ENCODE peak calls at places on chromosomes 13 and 19, in seven cellular contexts. A is GM12865, J is lung, B is IMR-90, N is thoracic aorta, V is GM13977, K is stomach. T is an unnamed sample.

GRCh38 chr19:33678796-33679195 is 57.0 kb downstream of the CHST8 start:
- DNase-seq in A (no peak), K (no peak), B (no peak), J (no peak), V (no peak), N (no peak), T (no peak)

GRCh38 chr13:97005631-97006262 is 11.5 kb upstream of the OXGR1 start:
- DNase-seq in A (no peak), B (peak), K (no peak), N (no peak), J (no peak), V (no peak), T (no peak)

GRCh38 chr13:67996101-67996500 is 766.0 kb upstream of the PCDH9 start:
- DNase-seq in N (no peak), K (no peak), V (no peak), B (no peak), J (no peak), A (no peak), T (no peak)

GRCh38 chr13:43664700-43665191 is 122.0 kb downstream of the ENOX1 start:
- DNase-seq in J (no peak), V (no peak), N (no peak), A (peak), B (peak), K (peak), T (no peak)

GRCh38 chr19:12478234-12478941 is 6.2 kb downstream of the ZNF709 start:
- DNase-seq in B (no peak), A (no peak), J (no peak), K (no peak), N (no peak), V (no peak), T (no peak)

GRCh38 chr19:17346109-17346671 is 8.8 kb downstream of the GTPBP3 start:
- DNase-seq in K (peak), J (peak), A (peak), B (peak), V (peak), N (no peak), T (peak)

GRCh38 chr19:50416815-50417137 is 2.0 kb upstream of the SPIB start:
- DNase-seq in A (no peak), N (no peak), K (no peak), B (no peak), V (no peak), J (no peak), T (no peak)

GRCh38 chr19:17952041-17952976 is 14.6 kb upstream of the KCNN1 start:
- DNase-seq in V (peak), K (no peak), J (no peak), N (no peak), B (no peak), A (no peak), T (no peak)

GRCh38 chr19:7191946-7192691 is 102.1 kb downstream of the INSR start:
- DNase-seq in B (no peak), K (no peak), J (no peak), V (peak), N (no peak), A (peak), T (no peak)

GRCh38 chr19:16571283-16571682 is 932 bp downstream of the SLC35E1 start:
- DNase-seq in N (no peak), V (no peak), J (no peak), B (peak), A (no peak), K (no peak), T (no peak)

GRCh38 chr13:106143930-106144709 is 391.3 kb downstream of the EFNB2 start:
- DNase-seq in V (no peak), A (no peak), K (peak), B (no peak), J (no peak), N (no peak), T (no peak)

GRCh38 chr19:10421240-10421948 is 1.1 kb downstream of the PDE4A start:
- DNase-seq in N (no peak), K (no peak), A (no peak), B (no peak), J (no peak), V (no peak), T (no peak)

GRCh38 chr19:10420444-10421239 is at the start of gene PDE4A:
- DNase-seq in B (no peak), K (no peak), J (no peak), N (no peak), A (peak), V (peak), T (no peak)

GRCh38 chr19:10419200-10419645 is 1.1 kb upstream of the PDE4A start:
- DNase-seq in A (no peak), N (no peak), V (no peak), B (no peak), K (no peak), J (no peak), T (no peak)

GRCh38 chr19:10418281-10419199 is 1.8 kb upstream of the PDE4A start:
- DNase-seq in A (no peak), B (no peak), K (no peak), J (no peak), V (no peak), N (no peak), T (no peak)

GRCh38 chr19:10419646-10420443 is 493 bp upstream of the PDE4A start:
- DNase-seq in A (peak), J (no peak), B (peak), N (no peak), K (no peak), V (peak), T (no peak)
- TF ChIP-seq CTCF in A (no peak), J (no peak), B (no peak), N (no peak), K (no peak), V (no peak), T (no peak)

GRCh38 chr13:102484329-102484728 is 82.5 kb upstream of the FGF14 start:
- DNase-seq in A (no peak), J (no peak), V (no peak), N (no peak), K (no peak), B (peak), T (no peak)
- TF ChIP-seq CTCF in A (no peak), J (no peak), V (no peak), N (no peak), K (no peak), B (no peak), T (peak)

GRCh38 chr19:6100284-6100915 is 9.9 kb downstream of the RFX2 start:
- DNase-seq in V (no peak), J (no peak), B (no peak), K (no peak), A (peak), N (no peak), T (no peak)
- TF ChIP-seq CTCF in V (peak), J (no peak), B (no peak), K (no peak), A (no peak), N (no peak), T (no peak)

GRCh38 chr19:32287811-32288227 is 57.6 kb upstream of the ZNF507 start:
- DNase-seq in J (peak), B (peak), N (peak), A (peak), K (peak), V (no peak), T (no peak)
- TF ChIP-seq CTCF in J (no peak), B (peak), N (peak), A (peak), K (peak), V (peak), T (peak)

GRCh38 chr19:19385131-19385899 is 20.2 kb upstream of the GATAD2A start:
- DNase-seq in B (peak), N (peak), J (peak), V (peak), K (peak), A (peak), T (peak)
- TF ChIP-seq CTCF in B (peak), N (peak), J (no peak), V (peak), K (no peak), A (peak), T (no peak)

DNA sequence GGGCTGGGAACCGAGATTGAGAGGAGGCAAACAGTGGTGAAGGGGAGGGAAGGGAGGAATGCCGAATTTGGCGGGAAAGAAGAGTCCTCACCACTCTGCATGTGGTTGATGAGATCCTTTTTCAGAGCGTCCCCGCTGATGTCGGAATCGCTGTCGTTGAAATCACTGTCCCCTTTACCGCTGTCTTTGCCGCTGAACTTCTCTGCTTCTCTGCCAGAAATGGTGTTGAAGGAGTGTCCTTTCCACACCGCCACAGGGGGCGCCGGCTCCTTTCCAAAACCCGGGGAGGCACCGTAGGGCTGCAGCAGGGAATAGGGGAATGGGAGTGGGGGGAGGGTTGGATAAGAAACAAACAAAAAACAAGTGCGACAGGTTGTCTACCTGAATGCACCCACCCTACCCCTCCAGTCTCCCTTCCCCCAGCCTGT is 3.1 kb downstream of the PCDH8 start:
- DNase-seq in B (no peak), N (no peak), A (no peak), V (peak), J (no peak), K (no peak), T (no peak)
- TF ChIP-seq CTCF in B (no peak), N (no peak), A (peak), V (no peak), J (no peak), K (no peak), T (no peak)

GRCh38 chr13:52195052-52195837 is 35.8 kb upstream of the NEK3 start:
- DNase-seq in K (peak), N (peak), J (peak), B (peak), V (peak), A (peak), T (no peak)
- TF ChIP-seq CTCF in K (no peak), N (no peak), J (no peak), B (no peak), V (peak), A (no peak), T (no peak)

GRCh38 chr13:39602614-39603366 is at the start of gene LHFPL6:
- DNase-seq in V (peak), J (peak), B (peak), A (peak), N (peak), K (peak), T (peak)
- TF ChIP-seq CTCF in V (peak), J (no peak), B (peak), A (peak), N (no peak), K (no peak), T (peak)

DNA sequence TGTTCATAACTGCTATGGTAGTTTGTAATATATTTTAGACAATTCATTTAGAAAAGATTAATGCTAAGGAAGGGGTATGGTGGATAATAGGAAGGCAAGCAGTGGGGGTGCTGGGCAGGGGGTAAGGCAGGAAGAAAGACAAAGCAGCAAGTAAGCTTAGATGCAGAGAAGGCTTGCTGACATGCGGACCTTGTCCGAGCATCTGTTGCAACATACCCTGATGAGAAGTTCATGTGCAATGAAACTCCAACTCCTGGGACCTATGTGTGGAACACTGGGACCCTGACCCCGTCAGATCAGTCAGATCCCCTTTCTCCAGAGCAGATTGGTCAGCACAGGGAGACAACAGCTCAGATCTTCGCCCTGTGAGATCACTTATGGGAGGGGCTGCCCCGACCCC is 71.2 kb upstream of the ZNF599 start:
- DNase-seq in V (no peak), A (no peak), J (no peak), B (no peak), N (no peak), K (peak), T (peak)
- TF ChIP-seq CTCF in V (no peak), A (no peak), J (no peak), B (no peak), N (no peak), K (no peak), T (no peak)

GRCh38 chr13:109868583-109869311 is 82.4 kb upstream of the IRS2 start:
- DNase-seq in A (no peak), J (no peak), K (no peak), B (peak), V (no peak), N (no peak), T (no peak)

GRCh38 chr13:109871018-109871370 is 84.6 kb upstream of the IRS2 start:
- DNase-seq in A (no peak), K (no peak), B (peak), V (no peak), N (no peak), J (no peak), T (no peak)

GRCh38 chr13:109870281-109871017 is 84.1 kb upstream of the IRS2 start:
- DNase-seq in B (no peak), K (no peak), V (no peak), N (no peak), A (no peak), J (no peak), T (no peak)

GRCh38 chr13:109867766-109868165 is 81.4 kb upstream of the IRS2 start:
- DNase-seq in N (no peak), V (no peak), B (no peak), A (no peak), K (no peak), J (no peak), T (no peak)

GRCh38 chr13:109869312-109870237 is 83.2 kb upstream of the IRS2 start:
- DNase-seq in J (peak), K (peak), V (no peak), B (peak), N (peak), A (peak), T (no peak)
- TF ChIP-seq CTCF in J (no peak), K (no peak), V (no peak), B (peak), N (peak), A (no peak), T (no peak)

T was measured in osteocyte.